ENCODE peak calls at places on chromosomes 3 and 15, in ten cellular contexts. E, Q, K, R, F, J, O, D, T and U are unnamed samples.

GRCh38 chr15:87860743-87861142 is 395.8 kb downstream of the NTRK3 start:
- DNase-seq in F (no peak), Q (no peak), T (no peak), R (no peak), D (no peak), O (no peak), E (no peak), K (no peak), J (no peak), U (no peak)

GRCh38 chr3:34206996-34207395 is 408.6 kb downstream of the PDCD6IP start:
- DNase-seq in O (no peak), E (no peak), R (no peak), K (no peak), D (no peak), F (no peak), T (no peak), Q (no peak), J (peak), U (no peak)

GRCh38 chr3:112734171-112734570 is 93.2 kb upstream of the CCDC80 start:
- DNase-seq in D (no peak), O (no peak), Q (no peak), R (no peak), K (no peak), T (no peak), F (no peak), J (peak), E (no peak), U (no peak)

GRCh38 chr3:126539558-126540250 is 15.7 kb downstream of the CHST13 start:
- DNase-seq in K (no peak), D (no peak), O (no peak), F (no peak), E (no peak), Q (no peak), R (no peak), T (no peak), J (no peak), U (no peak)

GRCh38 chr3:159765025-159765859 is 223.4 kb upstream of the IL12A start:
- DNase-seq in J (peak), Q (peak), T (peak), F (no peak), K (no peak), R (peak), D (no peak), E (no peak), O (no peak), U (no peak)

GRCh38 chr15:56631765-56632164 is 101.5 kb downstream of the ZNF280D start:
- DNase-seq in R (no peak), Q (no peak), D (no peak), K (no peak), T (no peak), F (no peak), O (no peak), E (no peak), J (peak), U (no peak)

GRCh38 chr15:58467121-58467721 is 35.4 kb downstream of the LIPC start:
- DNase-seq in O (no peak), R (peak), J (peak), Q (no peak), T (no peak), E (no peak), F (no peak), K (no peak), D (no peak), U (no peak)

GRCh38 chr15:78024883-78025282 is 52.6 kb downstream of the TBC1D2B start:
- DNase-seq in O (no peak), J (no peak), E (no peak), F (no peak), Q (no peak), K (no peak), T (no peak), D (no peak), R (no peak), U (no peak)

GRCh38 chr15:75801859-75802593 is 41.2 kb upstream of the UBE2Q2 start:
- DNase-seq in T (peak), D (peak), Q (peak), F (peak), J (peak), K (peak), R (peak), E (peak), O (peak), U (peak)

GRCh38 chr3:112982710-112983109 is 7.8 kb upstream of the CD200R1 start:
- DNase-seq in F (no peak), J (no peak), R (no peak), E (no peak), Q (no peak), T (no peak), K (no peak), D (no peak), O (no peak), U (peak)

GRCh38 chr3:49164983-49165720 is 979 bp downstream of the CCDC71 start:
- DNase-seq in E (no peak), J (no peak), F (no peak), R (no peak), O (no peak), T (no peak), K (no peak), Q (no peak), D (no peak), U (no peak)

GRCh38 chr3:162540421-162540820 is 1043.8 kb downstream of the OTOL1 start:
- DNase-seq in D (no peak), R (no peak), K (no peak), O (no peak), Q (no peak), F (no peak), E (no peak), J (no peak), T (no peak), U (no peak)

GRCh38 chr3:151265866-151266265 is 12.5 kb downstream of the P2RY14 start:
- DNase-seq in Q (no peak), E (peak), R (no peak), T (peak), F (no peak), K (peak), D (no peak), J (no peak), O (peak), U (peak)

GRCh38 chr15:96093063-96093462 is 237.4 kb upstream of the NR2F2 start:
- DNase-seq in D (no peak), R (no peak), T (no peak), O (no peak), K (no peak), J (peak), F (no peak), E (no peak), Q (no peak), U (no peak)

GRCh38 chr3:87436781-87437543 is 160.6 kb upstream of the POU1F1 start:
- DNase-seq in J (peak), E (no peak), R (no peak), K (no peak), O (no peak), F (no peak), D (no peak), Q (no peak), T (no peak), U (no peak)

GRCh38 chr3:105032541-105032940 is 334.2 kb upstream of the ALCAM start:
- DNase-seq in J (no peak), O (no peak), Q (no peak), E (no peak), F (no peak), T (no peak), K (no peak), R (no peak), D (no peak), U (no peak)

GRCh38 chr15:65300924-65301441 is 3.5 kb upstream of the RNU5B-1 start:
- DNase-seq in K (no peak), T (no peak), E (no peak), J (no peak), R (no peak), Q (no peak), D (no peak), O (no peak), F (no peak), U (no peak)

GRCh38 chr3:139006051-139006716 is at the start of gene PRR23A:
- DNase-seq in Q (no peak), O (no peak), F (no peak), E (no peak), K (no peak), D (no peak), R (no peak), T (no peak), J (no peak), U (no peak)